ENCODE peak calls at places on chromosomes 2 and 18, in eight cellular contexts. Z, C, A, Q, M, X, T and N are unnamed samples.

GRCh38 chr2:215140166-215140707 is 1.8 kb upstream of the ABCA12 start:
- DNase-seq in M (no peak), X (no peak), A (no peak), Q (no peak), C (no peak), T (no peak), Z (no peak), N (no peak)

GRCh38 chr2:219507555-219508443 is 6.5 kb upstream of the ASIC4 start:
- DNase-seq in X (no peak), Z (no peak), T (peak), C (no peak), A (no peak), M (no peak), Q (no peak), N (no peak)

GRCh38 chr18:30683836-30684235 is 358.7 kb downstream of the DSC3 start:
- DNase-seq in M (no peak), X (no peak), Z (no peak), T (no peak), A (no peak), C (no peak), Q (no peak), N (no peak)

GRCh38 chr18:38256366-38256765 is 690.8 kb upstream of the CELF4 start:
- DNase-seq in C (no peak), X (no peak), A (no peak), M (no peak), Q (no peak), T (no peak), Z (no peak), N (no peak)

GRCh38 chr2:109164739-109165221 is 35.8 kb downstream of the SH3RF3 start:
- DNase-seq in A (no peak), M (no peak), Q (no peak), Z (no peak), X (no peak), T (no peak), C (no peak), N (no peak)

GRCh38 chr2:10533811-10534321 is 85.7 kb upstream of the ODC1 start:
- DNase-seq in A (no peak), C (no peak), Q (no peak), T (peak), X (no peak), M (no peak), Z (no peak), N (no peak)

GRCh38 chr18:28729321-28729720 is 552.4 kb upstream of the CDH2 start:
- DNase-seq in Q (no peak), C (no peak), Z (no peak), A (no peak), T (no peak), X (peak), M (no peak), N (no peak)

GRCh38 chr18:23835076-23835475 is 145.8 kb downstream of the LAMA3 start:
- DNase-seq in X (no peak), Z (no peak), C (no peak), M (no peak), T (no peak), A (no peak), Q (no peak), N (no peak)

GRCh38 chr2:43225788-43226557 is 433 bp downstream of the ZFP36L2 start:
- DNase-seq in X (no peak), M (peak), A (peak), T (peak), C (no peak), Z (peak), Q (peak), N (peak)

GRCh38 chr18:22207022-22207758 is 37.8 kb downstream of the GATA6 start:
- DNase-seq in T (no peak), M (no peak), Q (no peak), X (no peak), A (no peak), C (no peak), Z (no peak), N (no peak)

GRCh38 chr18:23926590-23926989 is 88.0 kb upstream of the TTC39C start:
- DNase-seq in A (no peak), Q (no peak), C (no peak), Z (no peak), X (no peak), T (no peak), M (no peak), N (no peak)

GRCh38 chr2:33583194-33583938 is 15.7 kb downstream of the FAM98A start:
- DNase-seq in M (peak), A (peak), C (no peak), T (no peak), Q (peak), X (no peak), Z (peak), N (no peak)
- TF ChIP-seq CTCF in M (peak), A (peak), C (peak), T (peak), Q (peak), X (peak), Z (peak), N (no peak)

GRCh38 chr18:48571619-48572384 is 33.0 kb downstream of the CTIF start:
- DNase-seq in M (no peak), Q (no peak), T (no peak), Z (no peak), C (no peak), X (no peak), A (no peak), N (no peak)

GRCh38 chr18:48574667-48575300 is 36.0 kb downstream of the CTIF start:
- DNase-seq in Z (no peak), A (no peak), T (no peak), Q (no peak), C (no peak), M (no peak), X (no peak), N (no peak)

GRCh38 chr18:48575301-48575657 is 36.4 kb downstream of the CTIF start:
- DNase-seq in T (no peak), Z (no peak), C (no peak), Q (no peak), M (no peak), X (no peak), A (no peak), N (no peak)

GRCh38 chr18:48572402-48573126 is 33.7 kb downstream of the CTIF start:
- DNase-seq in X (no peak), T (no peak), A (no peak), C (no peak), Q (no peak), M (no peak), Z (no peak), N (no peak)

DNA sequence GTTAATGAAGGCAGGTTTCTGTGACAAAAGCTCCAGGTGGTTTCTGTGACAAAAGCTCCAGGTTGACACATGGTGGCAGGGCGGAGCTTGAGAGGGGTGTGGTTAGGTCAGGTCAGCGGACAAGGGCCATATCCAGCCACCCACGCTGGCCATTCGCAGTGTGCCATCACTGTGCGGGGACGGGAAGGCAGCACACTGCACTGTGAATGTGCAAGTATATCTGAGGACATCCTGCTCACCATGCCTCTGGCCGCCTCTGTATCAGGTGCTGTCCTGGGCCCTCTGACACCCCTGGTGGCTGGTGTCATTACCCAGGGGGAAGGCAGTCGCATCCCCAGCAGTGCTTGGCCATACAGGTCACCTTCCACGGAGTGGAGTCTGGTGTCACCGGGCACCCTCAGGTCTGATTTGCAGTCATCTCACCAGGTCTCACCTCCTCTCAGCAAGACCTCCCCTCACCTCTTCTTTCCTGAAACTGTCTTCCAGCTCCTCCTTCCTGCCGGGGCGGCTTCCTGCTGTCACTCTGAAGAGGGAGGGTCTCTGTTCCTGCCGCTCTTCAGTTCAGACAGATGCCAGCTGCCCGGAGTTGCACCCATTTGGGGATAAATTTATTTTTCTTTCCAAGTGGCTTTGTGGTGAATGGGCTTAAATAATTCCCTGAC is 34.9 kb downstream of the CTIF start:
- DNase-seq in Z (no peak), X (no peak), C (no peak), M (no peak), A (no peak), Q (no peak), T (no peak), N (no peak)
- TF ChIP-seq CTCF in Z (no peak), X (no peak), C (no peak), M (no peak), A (no peak), Q (no peak), T (no peak), N (no peak)

GRCh38 chr2:70978388-70979357 is at the start of gene ANKRD53:
- DNase-seq in Q (no peak), T (peak), X (no peak), Z (no peak), M (peak), C (no peak), A (no peak), N (peak)
- TF ChIP-seq CTCF in Q (no peak), T (no peak), X (no peak), Z (no peak), M (no peak), C (no peak), A (no peak), N (no peak)

GRCh38 chr2:233490831-233491230 is 75.8 kb downstream of the USP40 start:
- DNase-seq in Q (no peak), A (no peak), Z (no peak), C (no peak), T (no peak), X (no peak), M (no peak), N (no peak)
- TF ChIP-seq CTCF in Q (no peak), A (no peak), Z (no peak), C (no peak), T (no peak), X (no peak), M (no peak), N (no peak)

GRCh38 chr2:8684421-8684884 is 2.6 kb downstream of the ID2 start:
- DNase-seq in Q (no peak), A (peak), T (no peak), C (no peak), M (peak), Z (peak), X (no peak), N (no peak)

GRCh38 chr2:8684885-8685696 is 3.2 kb downstream of the ID2 start:
- DNase-seq in Z (peak), C (no peak), T (peak), X (no peak), A (peak), Q (no peak), M (peak), N (peak)

GRCh38 chr2:8681786-8682692 is at the start of gene ID2:
- DNase-seq in C (peak), Z (peak), X (peak), Q (peak), T (peak), M (peak), A (peak), N (peak)

GRCh38 chr2:8680931-8681760 is 710 bp upstream of the ID2 start:
- DNase-seq in X (peak), Z (peak), C (no peak), T (peak), Q (peak), A (peak), M (peak), N (peak)

GRCh38 chr2:8682719-8683667 is 1.1 kb downstream of the ID2 start:
- DNase-seq in M (peak), Q (no peak), C (no peak), A (peak), X (no peak), Z (peak), T (peak), N (no peak)
- TF ChIP-seq CTCF in M (peak), Q (no peak), C (no peak), A (no peak), X (no peak), Z (no peak), T (no peak), N (no peak)

GRCh38 chr18:5710676-5711075 is 166.9 kb upstream of the EPB41L3 start:
- DNase-seq in C (no peak), X (no peak), Q (no peak), M (no peak), A (no peak), Z (no peak), T (no peak), N (no peak)

GRCh38 chr18:5705393-5705792 is 161.6 kb upstream of the EPB41L3 start:
- DNase-seq in T (no peak), C (no peak), Z (no peak), X (no peak), Q (no peak), M (no peak), A (no peak), N (no peak)

GRCh38 chr18:5710235-5710634 is 166.4 kb upstream of the EPB41L3 start:
- DNase-seq in X (no peak), C (no peak), M (no peak), Z (no peak), Q (no peak), A (no peak), T (no peak), N (no peak)

GRCh38 chr18:5707586-5707985 is 163.8 kb upstream of the EPB41L3 start:
- DNase-seq in T (no peak), Q (no peak), Z (no peak), M (no peak), A (no peak), X (no peak), C (no peak), N (no peak)

GRCh38 chr18:5709476-5710095 is 165.8 kb upstream of the EPB41L3 start:
- DNase-seq in C (no peak), Q (no peak), Z (no peak), T (no peak), M (no peak), A (no peak), X (no peak), N (no peak)
- TF ChIP-seq CTCF in C (no peak), Q (no peak), Z (no peak), T (no peak), M (no peak), A (no peak), X (no peak), N (no peak)

GRCh38 chr2:230322561-230323384 is 4.2 kb upstream of the SP140L start:
- DNase-seq in A (no peak), Q (no peak), M (no peak), X (no peak), T (no peak), C (no peak), Z (no peak), N (no peak)
- TF ChIP-seq CTCF in A (peak), Q (peak), M (no peak), X (no peak), T (no peak), C (no peak), Z (no peak), N (no peak)

GRCh38 chr18:46868171-46868921 is 49.0 kb downstream of the PIAS2 start:
- DNase-seq in T (no peak), Q (no peak), M (no peak), X (no peak), A (no peak), C (no peak), Z (no peak), N (no peak)

GRCh38 chr18:46867471-46868170 is 49.7 kb downstream of the PIAS2 start:
- DNase-seq in X (no peak), C (no peak), Z (no peak), T (no peak), M (no peak), Q (no peak), A (no peak), N (no peak)

GRCh38 chr18:46866524-46866923 is 50.8 kb downstream of the PIAS2 start:
- DNase-seq in T (no peak), Z (no peak), X (no peak), C (no peak), A (no peak), Q (no peak), M (no peak), N (no peak)
- TF ChIP-seq CTCF in T (no peak), Z (no peak), X (no peak), C (no peak), A (no peak), Q (no peak), M (no peak), N (no peak)